ENCODE peak calls at places on chromosomes 3 and 15, in nine cellular contexts. T is colonic mucosa; Y is Peyer's patch; K is activated naive CD8-positive, alpha-beta T cell treated with anti-CD3 and anti-CD28 coated beads for 36 hours; B is CD8-positive, alpha-beta memory T cell; C is stromal cell of bone marrow; L is iPS-NIHi11; W is AG08396; P is NCI-H82. M is an unnamed sample.

GRCh38 chr15:85543741-85544155 is 163.3 kb downstream of the AKAP13 start:
- DNase-seq in L (peak), Y (peak), K (peak), T (peak), C (no peak), P (peak), W (no peak), B (peak), M (no peak)

GRCh38 chr3:161250116-161250515 is 29.0 kb downstream of the NMD3 start:
- DNase-seq in Y (no peak), K (no peak), B (no peak), W (no peak), T (no peak), L (no peak), P (no peak), C (no peak), M (no peak)

GRCh38 chr3:65742914-65743313 is 295.8 kb downstream of the MAGI1 start:
- DNase-seq in K (no peak), C (no peak), T (no peak), L (no peak), P (no peak), W (no peak), Y (no peak), B (no peak), M (no peak)

GRCh38 chr15:48358229-48358641 is 27.0 kb downstream of the DUT start:
- DNase-seq in L (peak), W (peak), C (no peak), Y (no peak), B (no peak), P (peak), K (no peak), T (no peak), M (no peak)

GRCh38 chr3:160027541-160028195 is 39.0 kb downstream of the IL12A start:
- DNase-seq in P (no peak), L (no peak), W (peak), Y (no peak), B (no peak), T (no peak), K (peak), C (peak), M (no peak)

GRCh38 chr3:157360044-157360443 is 76.6 kb upstream of the PTX3 start:
- DNase-seq in B (no peak), K (no peak), P (no peak), C (peak), L (no peak), T (no peak), W (peak), Y (no peak), M (no peak)

GRCh38 chr3:51388286-51389029 is 2.6 kb upstream of the RBM15B start:
- DNase-seq in K (no peak), L (no peak), Y (no peak), P (peak), C (no peak), T (peak), W (no peak), B (no peak), M (peak)

GRCh38 chr3:149273096-149273751 is 51.6 kb upstream of the CP start:
- DNase-seq in P (peak), K (no peak), L (peak), B (no peak), T (peak), Y (no peak), W (peak), C (peak), M (peak)

M was measured in left lobe of liver.